ENCODE peak calls at places on chromosome 22, in eight cellular contexts. E is IMR-90, I is adipocyte, Z is hepatocyte, B is BJ, M is fibroblast of lung, N is AG04450, W is GM23338. H is an unnamed sample. For H3K27me3, the result is how much of the 10 kb centered on the place peaks cover.

GRCh38 chr22:30178180-30179126 is 68.1 kb downstream of the LIF start:
- DNase-seq in E (no peak), I (no peak), Z (no peak), B (no peak), M (no peak), N (no peak), W (no peak), H (no peak)

GRCh38 chr22:46060292-46061123 is 83.5 kb upstream of the WNT7B start:
- DNase-seq in E (no peak), I (no peak), Z (no peak), B (no peak), M (peak), N (no peak), W (no peak), H (no peak)

GRCh38 chr22:45534339-45535192 is 31.9 kb downstream of the FBLN1 start:
- DNase-seq in E (peak), I (no peak), Z (peak), B (no peak), M (peak), N (peak), W (no peak), H (no peak)

GRCh38 chr22:32389685-32390084 is 22.4 kb downstream of the RTCB start:
- DNase-seq in E (peak), I (peak), Z (peak), B (no peak), M (no peak), N (no peak), W (peak), H (no peak)

GRCh38 chr22:40855104-40855959 is 1.1 kb downstream of the ST13 start:
- DNase-seq in E (no peak), I (peak), Z (peak), B (no peak), M (peak), N (no peak), W (no peak), H (no peak)

GRCh38 chr22:25774575-25775026 is 32.6 kb downstream of the MYO18B start:
- DNase-seq in E (no peak), I (peak), Z (no peak), B (no peak), M (no peak), N (no peak), W (peak), H (peak)

GRCh38 chr22:17807571-17808410 is 33.5 kb upstream of the BID start:
- DNase-seq in E (peak), I (peak), Z (no peak), B (no peak), M (peak), N (peak), W (no peak), H (no peak)

GRCh38 chr22:46001426-46002106 is 24.6 kb upstream of the WNT7B start:
- DNase-seq in E (no peak), I (no peak), Z (no peak), B (no peak), M (no peak), N (no peak), W (no peak), H (no peak)

GRCh38 chr22:38707346-38707745 is 1.6 kb downstream of the GTPBP1 start:
- DNase-seq in E (peak), I (peak), Z (peak), B (no peak), M (peak), N (no peak), W (no peak), H (no peak)

GRCh38 chr22:40196628-40197027 is 18.9 kb downstream of the TNRC6B start:
- DNase-seq in E (peak), I (peak), Z (peak), B (peak), M (peak), N (peak), W (no peak), H (no peak)

GRCh38 chr22:46336119-46337078 is 885 bp downstream of the TRMU start:
- DNase-seq in E (peak), I (peak), Z (peak), B (no peak), M (peak), N (no peak), W (peak), H (no peak)

GRCh38 chr22:19937616-19938473 is 3.7 kb upstream of the COMT start:
- DNase-seq in E (peak), I (no peak), Z (no peak), B (no peak), M (peak), N (no peak), W (no peak), H (no peak)

GRCh38 chr22:29004647-29005371 is 56.8 kb downstream of the C22orf31 start:
- DNase-seq in E (peak), I (no peak), Z (peak), B (no peak), M (peak), N (no peak), W (peak), H (no peak)

GRCh38 chr22:17845340-17845739 is 71.1 kb upstream of the BID start:
- DNase-seq in E (no peak), I (no peak), Z (no peak), B (no peak), M (no peak), N (no peak), W (no peak), H (no peak)

GRCh38 chr22:30159561-30160353 is 79.5 kb downstream of the HORMAD2 start:
- DNase-seq in E (peak), I (peak), Z (peak), B (peak), M (peak), N (peak), W (no peak), H (no peak)

GRCh38 chr22:41417622-41418390 is 28.8 kb downstream of the TOB2 start:
- DNase-seq in E (no peak), I (peak), Z (no peak), B (no peak), M (peak), N (no peak), W (no peak), H (no peak)

GRCh38 chr22:45328822-45329535 is 19.2 kb downstream of the FAM118A start:
- DNase-seq in E (no peak), I (no peak), Z (no peak), B (no peak), M (no peak), N (no peak), W (no peak), H (no peak)

DNA sequence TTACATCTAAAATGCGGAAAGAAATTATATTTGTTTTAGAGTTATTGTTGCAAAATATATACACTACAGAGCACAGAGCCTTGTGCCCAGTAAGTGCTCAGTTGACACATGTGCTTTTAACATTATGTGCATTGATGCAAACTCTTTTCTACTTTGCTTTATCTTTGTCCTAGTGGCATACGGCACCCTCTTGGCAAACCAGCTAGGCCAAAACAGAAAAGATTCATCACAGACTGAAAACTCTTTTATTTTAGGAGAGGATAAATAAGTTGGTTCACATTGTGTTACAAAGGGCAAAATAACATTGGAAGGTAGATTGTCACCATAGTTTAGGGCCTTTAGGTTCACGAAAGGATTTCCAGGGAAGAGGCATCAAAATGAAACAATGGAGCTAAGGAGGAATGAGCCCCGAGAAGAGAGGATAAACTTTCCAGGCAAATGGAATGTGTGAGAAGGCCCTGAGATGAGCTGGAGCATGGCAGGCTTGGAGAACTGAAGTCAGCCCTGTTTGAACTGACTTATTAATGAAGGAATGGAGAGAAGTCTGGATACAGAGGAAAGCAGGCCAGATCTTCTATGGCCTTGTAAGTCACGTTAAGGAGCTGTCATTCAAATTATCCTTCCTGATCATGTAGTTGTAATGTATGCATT is 23.5 kb upstream of the TOP3B start:
- DNase-seq in E (no peak), I (no peak), Z (no peak), B (no peak), M (no peak), N (no peak), W (no peak), H (no peak)
- H3K27me3 ChIP-seq in E (under half), I (under half), Z (under half), B (under half), M (under half), N (under half), W (half or more), H (half or more)

DNA sequence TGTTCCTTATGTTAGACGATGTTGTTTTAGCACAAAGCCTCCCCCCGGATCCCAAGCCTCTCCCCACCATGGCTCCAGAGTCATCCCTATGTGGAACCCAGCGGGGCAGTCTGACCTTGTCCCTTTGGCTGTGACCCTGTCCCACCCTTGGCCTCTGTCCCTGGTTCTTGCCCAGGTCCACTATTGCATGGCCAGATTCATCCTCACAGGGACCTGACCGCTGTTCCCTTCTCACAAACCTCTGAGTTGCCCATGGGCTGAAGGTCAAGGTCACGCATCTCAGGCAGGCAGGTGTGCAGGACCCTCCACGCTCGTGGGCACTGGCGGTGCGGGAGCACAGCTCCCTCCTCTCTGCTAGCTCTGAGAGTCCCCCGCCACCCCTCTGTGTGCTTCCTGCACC is 39.0 kb downstream of the BCR start:
- DNase-seq in E (no peak), I (no peak), Z (no peak), B (no peak), M (no peak), N (no peak), W (no peak), H (no peak)
- H3K4me3 ChIP-seq in E (no peak), I (no peak), Z (no peak), B (no peak), M (no peak), N (no peak), W (no peak), H (no peak)

GRCh38 chr22:47734511-47734910 is 972.1 kb downstream of the TBC1D22A start:
- DNase-seq in E (no peak), I (no peak), Z (no peak), B (no peak), M (no peak), N (no peak), W (no peak), H (no peak)

GRCh38 chr22:47739616-47740015 is 977.2 kb downstream of the TBC1D22A start:
- DNase-seq in E (no peak), I (no peak), Z (no peak), B (no peak), M (no peak), N (no peak), W (no peak), H (no peak)

GRCh38 chr22:47739216-47739615 is 976.8 kb downstream of the TBC1D22A start:
- DNase-seq in E (no peak), I (no peak), Z (no peak), B (no peak), M (no peak), N (no peak), W (no peak), H (no peak)

GRCh38 chr22:47738472-47739013 is 976.1 kb downstream of the TBC1D22A start:
- DNase-seq in E (no peak), I (no peak), Z (no peak), B (no peak), M (no peak), N (no peak), W (no peak), H (no peak)

GRCh38 chr22:47736166-47737034 is 974.0 kb downstream of the TBC1D22A start:
- DNase-seq in E (no peak), I (no peak), Z (no peak), B (no peak), M (no peak), N (no peak), W (no peak), H (no peak)
- H3K27me3 ChIP-seq in E (under half), I (under half), Z (under half), B (under half), M (under half), N (under half), W (under half), H (under half)

DNA sequence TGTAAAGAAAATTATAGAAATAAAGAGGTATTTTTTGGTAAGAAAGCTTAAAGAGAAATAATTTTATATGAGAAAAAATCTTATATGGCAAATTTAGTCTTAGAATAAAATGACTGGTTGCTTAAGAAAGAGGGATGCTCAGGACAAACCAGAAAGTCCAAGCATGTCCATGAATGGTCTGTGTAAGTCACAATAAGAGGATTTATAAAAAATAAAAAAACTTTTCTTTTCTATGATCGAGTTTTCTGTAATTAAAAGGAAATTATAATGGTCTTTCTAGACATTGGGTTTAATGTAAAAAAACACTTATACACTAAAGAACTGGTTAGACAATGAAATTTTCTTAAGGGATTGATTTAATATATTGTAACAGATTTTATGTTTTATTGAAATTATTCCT is 819.6 kb downstream of the TBC1D22A start:
- DNase-seq in E (no peak), I (no peak), Z (no peak), B (no peak), M (no peak), N (no peak), W (peak), H (no peak)
- H3K4me3 ChIP-seq in E (no peak), I (no peak), Z (no peak), B (no peak), M (no peak), N (no peak), W (no peak), H (no peak)